ENCODE peak calls at places on chromosome 12, in eight cellular contexts. W is uterus; U is CD4-positive, alpha-beta T cell; D is K562; K is pancreas; M is tibial nerve; B is naive thymus-derived CD4-positive, alpha-beta T cell; F is CD4-positive, CD25-positive, alpha-beta regulatory T cell. J is an unnamed sample. For H3K9me3, the result is how much of the 10 kb centered on the place peaks cover.

GRCh38 chr12:96436366-96437295 is 36.4 kb upstream of the CDK17 start:
- DNase-seq in W (no peak), U (no peak), D (no peak), K (no peak), M (no peak), B (no peak), F (no peak), J (no peak)

GRCh38 chr12:86228656-86229055 is 27.5 kb downstream of the MGAT4C start:
- DNase-seq in W (no peak), U (no peak), D (no peak), K (no peak), M (no peak), B (no peak), F (no peak), J (no peak)

GRCh38 chr12:1768585-1768984 is 51.8 kb upstream of the LRTM2 start:
- DNase-seq in W (no peak), U (no peak), D (no peak), K (no peak), M (no peak), B (no peak), F (no peak), J (no peak)

GRCh38 chr12:76936562-76937185 is 57.9 kb upstream of the CSRP2 start:
- DNase-seq in W (no peak), U (no peak), D (peak), K (no peak), M (no peak), B (no peak), F (no peak), J (no peak)

GRCh38 chr12:64522807-64523206 is 70.9 kb downstream of the TBK1 start:
- DNase-seq in W (no peak), U (no peak), D (no peak), K (no peak), M (no peak), B (no peak), F (no peak), J (no peak)

GRCh38 chr12:69553626-69554248 is 31.5 kb upstream of the CCT2 start:
- DNase-seq in W (no peak), U (no peak), D (peak), K (no peak), M (no peak), B (no peak), F (no peak), J (peak)

GRCh38 chr12:32926356-32926755 is 29.8 kb upstream of the PKP2 start:
- DNase-seq in W (no peak), U (no peak), D (no peak), K (no peak), M (no peak), B (no peak), F (no peak), J (no peak)

GRCh38 chr12:52949413-52950331 is 754 bp downstream of the KRT18 start:
- DNase-seq in W (peak), U (no peak), D (peak), K (peak), M (no peak), B (no peak), F (no peak), J (peak)

GRCh38 chr12:108004368-108004767 is 124.7 kb upstream of the WSCD2 start:
- DNase-seq in W (no peak), U (no peak), D (peak), K (no peak), M (no peak), B (no peak), F (no peak), J (no peak)

GRCh38 chr12:97967831-97968230 is 505.2 kb downstream of the RMST start:
- DNase-seq in W (no peak), U (no peak), D (no peak), K (no peak), M (no peak), B (no peak), F (no peak), J (no peak)

GRCh38 chr12:34398706-34399630 is 376.7 kb downstream of the ALG10 start:
- DNase-seq in W (peak), U (no peak), D (no peak), K (peak), M (peak), B (no peak), F (no peak), J (peak)

GRCh38 chr12:34396006-34396860 is 373.9 kb downstream of the ALG10 start:
- DNase-seq in W (peak), U (no peak), D (no peak), K (peak), M (peak), B (no peak), F (no peak), J (peak)

GRCh38 chr12:34396861-34397590 is 374.7 kb downstream of the ALG10 start:
- DNase-seq in W (peak), U (no peak), D (no peak), K (peak), M (peak), B (no peak), F (no peak), J (peak)

GRCh38 chr12:34398366-34398705 is 376.0 kb downstream of the ALG10 start:
- DNase-seq in W (peak), U (no peak), D (no peak), K (no peak), M (peak), B (no peak), F (no peak), J (peak)

DNA sequence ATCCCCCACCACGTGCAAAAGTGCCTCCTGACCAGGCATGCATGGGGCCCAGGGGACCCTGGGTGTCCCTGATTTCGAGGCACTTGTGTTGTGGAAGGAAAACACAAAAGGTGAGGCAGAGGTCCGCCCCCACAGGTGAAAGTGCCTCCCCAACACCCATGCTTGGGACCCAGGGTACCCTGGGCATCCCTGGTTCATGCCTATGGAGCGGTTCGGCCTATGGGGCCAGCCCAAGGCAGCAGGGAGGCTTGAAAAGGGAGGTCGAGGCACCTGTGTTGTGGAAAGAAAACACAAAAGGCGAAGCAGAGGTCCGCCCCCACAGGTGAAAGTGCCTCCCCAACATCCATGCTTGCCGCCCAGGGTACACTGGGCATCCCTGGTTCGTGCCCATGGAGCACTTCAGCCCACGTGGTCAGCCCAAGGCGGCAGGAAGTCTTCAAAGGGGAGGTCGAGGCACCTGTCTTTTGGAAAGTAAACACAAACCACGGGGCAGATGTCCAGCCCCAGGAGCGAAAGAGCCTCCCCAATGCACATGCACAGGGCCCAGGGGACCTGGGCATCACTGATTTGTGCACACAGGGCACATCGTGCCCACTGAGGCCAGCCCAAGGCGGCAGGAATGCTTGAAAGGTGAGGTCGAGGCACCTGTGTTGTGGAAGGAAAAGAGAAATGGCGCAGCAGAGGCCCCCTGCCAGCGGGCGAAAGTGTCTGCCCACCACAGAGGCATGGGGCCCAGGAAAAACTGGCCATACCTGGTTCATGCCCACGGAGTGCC is 375.5 kb downstream of the ALG10 start:
- DNase-seq in W (no peak), U (no peak), D (no peak), K (peak), M (peak), B (no peak), F (no peak), J (peak)
- H3K9me3 ChIP-seq in W (under half), U (under half), D (under half), K (under half), M (under half), B (under half), F (half or more), J (under half)

GRCh38 chr12:34341362-34341733 is 319.1 kb downstream of the ALG10 start:
- DNase-seq in W (no peak), U (no peak), D (no peak), K (no peak), M (no peak), B (no peak), F (no peak), J (no peak)
- H3K9me3 ChIP-seq in W (under half), U (under half), D (under half), K (under half), M (under half), B (under half), F (under half), J (half or more)

GRCh38 chr12:9718968-9719367 is 13.9 kb downstream of the CLECL1 start:
- DNase-seq in W (no peak), U (no peak), D (no peak), K (no peak), M (no peak), B (no peak), F (no peak), J (no peak)

GRCh38 chr12:9724023-9724422 is 8.9 kb downstream of the CLECL1 start:
- DNase-seq in W (no peak), U (no peak), D (no peak), K (no peak), M (no peak), B (no peak), F (no peak), J (no peak)

GRCh38 chr12:9717070-9717925 is 15.6 kb downstream of the CLECL1 start:
- DNase-seq in W (no peak), U (no peak), D (no peak), K (no peak), M (no peak), B (no peak), F (no peak), J (no peak)

GRCh38 chr12:9721394-9722092 is 11.4 kb downstream of the CLECL1 start:
- DNase-seq in W (no peak), U (no peak), D (no peak), K (no peak), M (no peak), B (no peak), F (no peak), J (no peak)

DNA sequence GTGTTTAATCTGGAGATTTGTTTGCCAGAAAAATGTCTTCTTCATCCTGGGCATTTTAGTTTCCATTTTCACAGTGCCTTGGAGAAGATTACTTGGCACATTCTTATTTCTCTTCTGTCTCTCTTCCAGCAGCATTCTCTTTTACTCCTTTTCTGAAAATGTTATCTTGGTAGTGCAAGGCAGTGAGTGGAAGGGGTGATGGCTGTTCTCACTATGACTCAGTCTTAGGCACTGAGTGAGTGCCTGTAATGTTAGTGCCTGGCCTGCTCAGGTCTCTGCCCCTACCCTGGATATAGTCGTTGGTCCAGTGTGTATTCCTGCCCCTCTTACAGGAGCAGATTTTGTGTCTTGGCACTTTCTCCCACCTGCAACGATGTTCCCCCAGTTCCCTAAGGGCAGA is 13.1 kb downstream of the CLECL1 start:
- DNase-seq in W (no peak), U (no peak), D (no peak), K (no peak), M (no peak), B (no peak), F (no peak), J (no peak)
- H3K9me3 ChIP-seq in W (under half), U (under half), D (under half), K (under half), M (under half), B (under half), F (under half), J (under half)

GRCh38 chr12:72699362-72699761 is 427.2 kb downstream of the TRHDE start:
- DNase-seq in W (no peak), U (no peak), D (no peak), K (no peak), M (no peak), B (no peak), F (no peak), J (no peak)
- H3K9me3 ChIP-seq in W (under half), U (under half), D (under half), K (under half), M (under half), B (under half), F (under half), J (under half)

DNA sequence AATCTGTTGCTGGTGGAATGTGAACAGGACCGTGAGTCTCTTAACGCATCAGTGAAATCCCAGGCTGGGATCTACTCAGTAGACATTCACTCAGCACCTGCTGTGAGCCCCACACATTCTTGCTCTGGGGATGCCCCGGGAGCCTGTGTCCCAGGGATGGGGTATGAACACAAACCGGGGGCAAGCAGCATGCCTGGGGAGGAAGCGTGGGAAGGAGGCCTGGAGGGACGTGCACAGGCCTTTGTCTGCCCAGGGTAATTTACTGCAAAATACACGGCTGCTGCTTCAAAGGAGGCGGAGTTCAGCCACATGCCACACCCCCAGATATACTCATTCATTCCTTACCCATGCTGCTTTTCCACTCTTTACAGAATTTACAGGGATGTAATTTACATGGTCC is 187.8 kb downstream of the ADGRD1 start:
- DNase-seq in W (no peak), U (no peak), D (no peak), K (no peak), M (no peak), B (no peak), F (no peak), J (no peak)
- H3K9me3 ChIP-seq in W (under half), U (under half), D (under half), K (under half), M (under half), B (under half), F (under half), J (under half)

J was measured in lung.